ENCODE peak calls at places on chromosomes 1 and 21, in ten cellular contexts. B, F, Y, S, Z, D, L, V, M and G are unnamed samples.

GRCh38 chr1:155309423-155310021 is 856 bp downstream of the FDPS start:
- DNase-seq in B (no peak), F (peak; percentile 65), Y (no peak), S (no peak), Z (peak; percentile 83), D (no peak), L (no peak), V (peak; percentile 69), M (no peak), G (no peak)

GRCh38 chr1:2983319-2983705 is 38.0 kb upstream of the ACTRT2 start:
- DNase-seq in B (no peak), F (no peak), Y (peak; percentile 56), S (no peak), Z (peak; percentile 55), D (no peak), L (no peak), V (no peak), M (no peak), G (no peak)

GRCh38 chr1:161399257-161399998 is 31.8 kb upstream of the CFAP126 start:
- DNase-seq in B (peak; percentile 80), F (peak; percentile 90), Y (peak; percentile 95), S (peak; percentile 88), Z (peak; percentile 96), D (peak; percentile 95), L (peak; percentile 91), V (peak; percentile 92), M (peak; percentile 78), G (peak; percentile 99)

GRCh38 chr1:49229555-49229954 is 452.9 kb upstream of the BEND5 start:
- DNase-seq in B (no peak), F (peak; percentile 64), Y (no peak), S (no peak), Z (no peak), D (no peak), L (no peak), V (no peak), M (no peak), G (no peak)

GRCh38 chr1:67609942-67610341 is 75.1 kb upstream of the GADD45A start:
- DNase-seq in B (no peak), F (no peak), Y (no peak), S (no peak), Z (no peak), D (no peak), L (no peak), V (no peak), M (no peak), G (no peak)

GRCh38 chr1:33045246-33045645 is 8.6 kb upstream of the AK2 start:
- DNase-seq in B (no peak), F (peak; percentile 50), Y (no peak), S (no peak), Z (no peak), D (no peak), L (peak; percentile 47), V (no peak), M (no peak), G (no peak)

GRCh38 chr1:92411511-92411910 is 75.2 kb downstream of the GFI1 start:
- DNase-seq in B (no peak), F (no peak), Y (no peak), S (no peak), Z (no peak), D (no peak), L (no peak), V (no peak), M (no peak), G (peak; percentile 4)

GRCh38 chr21:15522148-15522547 is 207.6 kb upstream of the USP25 start:
- DNase-seq in B (no peak), F (no peak), Y (no peak), S (no peak), Z (no peak), D (no peak), L (no peak), V (no peak), M (no peak), G (no peak)

GRCh38 chr1:202210370-202210769 is 16.8 kb downstream of the LGR6 start:
- DNase-seq in B (no peak), F (no peak), Y (no peak), S (no peak), Z (no peak), D (no peak), L (no peak), V (no peak), M (no peak), G (no peak)

DNA sequence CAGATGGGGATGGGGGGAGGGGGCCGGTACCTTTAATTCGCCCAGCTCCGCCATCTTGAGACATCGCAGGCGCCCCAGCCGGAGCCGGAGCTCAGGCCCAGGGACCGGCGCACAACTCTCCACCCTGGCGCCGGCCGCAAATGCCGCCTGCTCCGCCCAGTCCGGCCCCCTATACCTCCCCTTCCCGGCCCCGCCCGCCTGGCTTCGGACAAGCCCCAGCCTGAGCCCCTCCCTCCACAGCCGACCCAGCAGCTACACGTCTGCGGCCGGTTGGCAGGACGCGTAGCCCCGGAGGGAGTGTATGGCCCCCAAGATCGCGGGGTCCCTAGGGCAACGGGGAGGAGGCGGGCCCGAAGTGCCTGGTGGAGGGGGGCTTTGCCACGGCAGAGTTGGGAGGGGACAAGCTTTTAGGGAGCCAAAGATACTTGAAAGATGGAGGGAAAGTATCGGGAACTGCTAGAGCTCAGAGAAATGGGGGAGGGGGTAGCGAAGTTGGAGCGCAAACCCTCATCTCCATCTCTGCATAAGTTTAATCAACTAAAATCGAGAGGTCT is at the start of gene PIAS3:
- DNase-seq in B (peak; percentile 65), F (peak; percentile 97), Y (peak; percentile 98), S (peak; percentile 82), Z (peak; percentile 99), D (peak; percentile 94), L (peak; percentile 76), V (peak; percentile 97), M (peak; percentile 72), G (peak; percentile 97)
- TF ChIP-seq POLR2A in B (peak; percentile 68), F (peak; percentile 77), Y (peak; percentile 73), S (peak; percentile 13), Z (no peak), D (no peak), L (peak; percentile 50), V (no peak), M (no peak), G (peak; percentile 59)

GRCh38 chr1:172145231-172145651 is 275.2 kb upstream of the C1orf105 start:
- DNase-seq in B (no peak), F (no peak), Y (no peak), S (no peak), Z (no peak), D (no peak), L (no peak), V (peak; percentile 57), M (no peak), G (no peak)
- H3K27ac ChIP-seq in B (no peak overlapping the region), F (peak overlapping the region; percentile 87), Y (peak overlapping the region; percentile 91), S (no peak overlapping the region), Z (peak overlapping the region; percentile 88), D (peak overlapping the region; percentile 90), L (no peak overlapping the region), V (peak overlapping the region; percentile 87), M (no peak overlapping the region), G (peak overlapping the region; percentile 88)

DNA sequence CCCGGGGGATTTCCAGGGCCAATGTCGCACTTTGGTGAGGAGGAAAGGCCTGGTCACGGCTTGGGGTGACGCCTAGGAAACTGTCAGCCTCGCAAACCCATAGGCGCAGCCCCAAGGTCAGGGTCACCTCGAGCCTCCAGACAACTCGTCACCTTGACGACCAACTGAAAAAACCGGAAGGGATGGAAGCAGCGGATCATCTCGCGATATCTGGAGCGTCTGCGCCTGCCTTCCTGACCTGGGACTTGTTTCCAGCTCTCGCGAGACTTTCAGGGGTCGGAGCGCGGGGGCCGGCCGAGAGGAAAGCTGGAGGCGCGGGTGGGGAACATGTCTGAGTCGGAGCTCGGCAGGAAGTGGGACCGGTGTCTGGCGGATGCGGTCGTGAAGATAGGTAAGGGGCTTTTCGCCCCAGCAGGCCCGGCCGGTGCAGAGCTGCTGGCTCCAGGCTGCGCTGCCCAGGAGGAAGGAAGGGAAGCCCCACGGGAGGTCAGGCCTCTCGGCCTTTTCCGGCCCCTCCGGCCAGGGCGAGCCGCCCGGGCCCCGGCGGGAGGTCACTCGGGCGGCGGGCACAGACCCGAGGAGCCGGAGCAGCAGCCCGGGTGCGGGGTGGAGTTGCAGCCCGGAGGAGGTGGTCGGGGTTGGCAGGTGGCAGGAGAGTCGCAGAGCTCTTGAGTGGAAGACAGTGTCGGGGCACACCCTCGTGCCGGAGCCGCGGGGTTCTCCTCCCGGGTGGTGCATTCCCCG is 47.2 kb upstream of the NBL1 start:
- DNase-seq in B (peak; percentile 99), F (peak; percentile 97), Y (peak; percentile 99), S (peak; percentile 96), Z (peak; percentile 98), D (peak; percentile 96), L (peak; percentile 99), V (peak; percentile 97), M (peak; percentile 96), G (peak; percentile 99)
- TF ChIP-seq POLR2AphosphoS5 in B (peak; percentile 91), F (peak; percentile 85), Y (peak; percentile 92), S (peak; percentile 80), Z (peak; percentile 90), D (peak; percentile 89), L (peak; percentile 81), V (peak; percentile 73), M (peak; percentile 32), G (peak; percentile 92)

DNA sequence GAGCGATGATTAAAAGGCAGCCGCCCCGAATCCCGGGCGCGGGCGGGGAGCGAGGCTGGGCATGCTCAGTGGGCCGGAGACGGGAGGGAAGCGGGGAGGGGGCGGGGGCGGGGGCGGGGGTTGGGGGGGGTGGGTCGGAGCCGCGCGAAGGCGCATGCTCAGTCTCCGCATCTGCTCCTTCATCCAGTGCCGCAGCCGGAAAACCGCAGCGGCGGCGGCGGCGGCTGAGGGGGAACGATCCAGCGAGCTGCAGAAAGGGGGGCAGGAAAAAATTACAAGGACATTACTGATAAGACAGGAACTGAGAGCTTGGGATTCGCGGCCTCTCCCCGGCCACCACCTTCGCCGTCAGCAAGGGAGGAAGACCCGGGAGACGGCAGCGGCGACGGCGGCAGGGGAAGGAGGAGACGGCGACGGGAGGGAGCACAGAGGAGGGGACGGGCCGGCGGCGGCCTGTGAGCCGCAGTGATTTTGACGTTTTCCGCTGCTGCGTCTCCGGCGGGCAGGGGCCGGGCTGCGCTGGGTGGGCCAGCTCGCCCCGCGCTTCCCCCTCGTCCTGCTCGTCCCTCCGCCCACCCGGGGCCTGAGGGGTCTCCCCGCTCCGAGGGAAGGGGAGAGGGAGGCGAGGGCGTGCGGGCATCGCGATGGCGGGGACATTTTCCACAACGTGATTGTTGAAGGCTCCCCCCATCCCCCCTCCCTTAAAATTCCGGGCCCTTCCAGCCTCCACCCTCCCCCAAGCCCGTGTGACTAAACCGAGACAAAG is at the start of gene CAMSAP2:
- DNase-seq in B (no peak), F (peak; percentile 85), Y (peak; percentile 97), S (peak; percentile 34), Z (peak; percentile 91), D (peak; percentile 79), L (peak; percentile 68), V (peak; percentile 90), M (no peak), G (peak; percentile 97)
- TF ChIP-seq POLR2A in B (peak; percentile 71), F (peak; percentile 82), Y (peak; percentile 93), S (peak; percentile 53), Z (no peak), D (peak; percentile 86), L (peak; percentile 67), V (peak; percentile 81), M (peak; percentile 36), G (peak; percentile 84)